ENCODE peak calls at places on chromosomes 5 and 9, in four cellular contexts. One of them, this sample, is unnamed.

GRCh38 chr9:69946800-69947437 is 96.7 kb upstream of the MAMDC2 start:
- DNase-seq in neural progenitor cell: no peak
- DNase-seq in uterus: no peak
- DNase-seq in PC-3: peak; percentile 73
- DNase-seq in this sample: no peak

GRCh38 chr9:137757613-137758029 is 120.0 kb upstream of the CACNA1B start:
- DNase-seq in neural progenitor cell: no peak
- DNase-seq in uterus: no peak
- DNase-seq in PC-3: peak; percentile 40
- DNase-seq in this sample: no peak

GRCh38 chr9:38075272-38075671 is 6.2 kb upstream of the SHB start:
- DNase-seq in neural progenitor cell: no peak
- DNase-seq in uterus: no peak
- DNase-seq in PC-3: no peak
- DNase-seq in this sample: no peak

GRCh38 chr5:169801324-169801777 is 164.3 kb downstream of the DOCK2 start:
- DNase-seq in neural progenitor cell: no peak
- DNase-seq in uterus: peak; percentile 22
- DNase-seq in PC-3: peak; percentile 86
- DNase-seq in this sample: no peak

GRCh38 chr9:112120471-112120925 is 54.6 kb downstream of the SUSD1 start:
- DNase-seq in neural progenitor cell: peak; percentile 50
- DNase-seq in uterus: no peak
- DNase-seq in PC-3: no peak
- DNase-seq in this sample: no peak

GRCh38 chr5:75361310-75361709 is 24.3 kb downstream of the HMGCR start:
- DNase-seq in neural progenitor cell: no peak
- DNase-seq in uterus: no peak
- DNase-seq in PC-3: no peak
- DNase-seq in this sample: no peak

GRCh38 chr9:96061293-96061987 is 185.9 kb downstream of the ERCC6L2 start:
- DNase-seq in neural progenitor cell: peak; percentile 50
- DNase-seq in uterus: no peak
- DNase-seq in PC-3: peak; percentile 35
- DNase-seq in this sample: peak; percentile 18

GRCh38 chr9:22052376-22052945 is 43.4 kb upstream of the CDKN2B start:
- DNase-seq in neural progenitor cell: peak; percentile 34
- DNase-seq in uterus: no peak
- DNase-seq in PC-3: peak; percentile 98
- DNase-seq in this sample: no peak

GRCh38 chr5:9903806-9904205 is 273.7 kb upstream of the TAS2R1 start:
- DNase-seq in neural progenitor cell: no peak
- DNase-seq in uterus: no peak
- DNase-seq in PC-3: peak; percentile 46
- DNase-seq in this sample: no peak

GRCh38 chr9:38062498-38063362 is 6.3 kb downstream of the SHB start:
- DNase-seq in neural progenitor cell: no peak
- DNase-seq in uterus: no peak
- DNase-seq in PC-3: peak; percentile 58
- DNase-seq in this sample: no peak

GRCh38 chr5:173069661-173070060 is 13.5 kb downstream of the CREBRF start:
- DNase-seq in neural progenitor cell: no peak
- DNase-seq in uterus: no peak
- DNase-seq in PC-3: no peak
- DNase-seq in this sample: no peak

This sample was measured in endothelial cell.